ENCODE peak calls at places on chromosomes 4 and X, in eight cellular contexts. One of them, this sample, is unnamed.

GRCh38 chr4:3440011-3440410 is 1.8 kb upstream of the HGFAC start:
- DNase-seq in hepatic stellate cell: no peak
- DNase-seq in type B pancreatic cell: no peak
- DNase-seq in cardiac fibroblast: no peak
- DNase-seq in NCI-H1436: no peak
- DNase-seq in GM19239: no peak
- DNase-seq in activated naive CD4-positive, alpha-beta T cell treated with anti-CD3 and anti-CD28 coated beads, Interleukin-2, amount 50 U/mL, for 16 hours: no peak
- DNase-seq in AG09309: no peak
- DNase-seq in this sample: no peak

GRCh38 chr4:185809517-185810071 is 2.4 kb downstream of the SORBS2 start:
- DNase-seq in hepatic stellate cell: no peak
- DNase-seq in type B pancreatic cell: no peak
- DNase-seq in cardiac fibroblast: no peak
- DNase-seq in NCI-H1436: no peak
- DNase-seq in GM19239: no peak
- DNase-seq in activated naive CD4-positive, alpha-beta T cell treated with anti-CD3 and anti-CD28 coated beads, Interleukin-2, amount 50 U/mL, for 16 hours: no peak
- DNase-seq in AG09309: no peak
- DNase-seq in this sample: no peak

GRCh38 chrX:24113161-24113560 is 36.4 kb upstream of the ZFX start:
- DNase-seq in hepatic stellate cell: no peak
- DNase-seq in type B pancreatic cell: no peak
- DNase-seq in cardiac fibroblast: no peak
- DNase-seq in NCI-H1436: no peak
- DNase-seq in GM19239: no peak
- DNase-seq in activated naive CD4-positive, alpha-beta T cell treated with anti-CD3 and anti-CD28 coated beads, Interleukin-2, amount 50 U/mL, for 16 hours: no peak
- DNase-seq in AG09309: peak; percentile 61
- DNase-seq in this sample: peak; percentile 66

GRCh38 chr4:101187837-101188236 is 159.5 kb downstream of the PPP3CA start:
- DNase-seq in hepatic stellate cell: no peak
- DNase-seq in type B pancreatic cell: no peak
- DNase-seq in cardiac fibroblast: no peak
- DNase-seq in NCI-H1436: no peak
- DNase-seq in GM19239: no peak
- DNase-seq in activated naive CD4-positive, alpha-beta T cell treated with anti-CD3 and anti-CD28 coated beads, Interleukin-2, amount 50 U/mL, for 16 hours: no peak
- DNase-seq in AG09309: no peak
- DNase-seq in this sample: no peak

GRCh38 chr4:5133933-5134594 is 82.8 kb downstream of the STK32B start:
- DNase-seq in hepatic stellate cell: no peak
- DNase-seq in type B pancreatic cell: no peak
- DNase-seq in cardiac fibroblast: no peak
- DNase-seq in NCI-H1436: no peak
- DNase-seq in GM19239: no peak
- DNase-seq in activated naive CD4-positive, alpha-beta T cell treated with anti-CD3 and anti-CD28 coated beads, Interleukin-2, amount 50 U/mL, for 16 hours: no peak
- DNase-seq in AG09309: no peak
- DNase-seq in this sample: no peak

GRCh38 chrX:9272166-9272565 is 192.7 kb upstream of the TBL1X start:
- DNase-seq in hepatic stellate cell: no peak
- DNase-seq in type B pancreatic cell: no peak
- DNase-seq in cardiac fibroblast: peak; percentile 20
- DNase-seq in NCI-H1436: no peak
- DNase-seq in GM19239: no peak
- DNase-seq in activated naive CD4-positive, alpha-beta T cell treated with anti-CD3 and anti-CD28 coated beads, Interleukin-2, amount 50 U/mL, for 16 hours: no peak
- DNase-seq in AG09309: peak; percentile 16
- DNase-seq in this sample: peak; percentile 77

GRCh38 chr4:152605641-152606304 is 69.9 kb upstream of the FBXW7 start:
- DNase-seq in hepatic stellate cell: peak; percentile 21
- DNase-seq in type B pancreatic cell: no peak
- DNase-seq in cardiac fibroblast: peak; percentile 50
- DNase-seq in NCI-H1436: no peak
- DNase-seq in GM19239: no peak
- DNase-seq in activated naive CD4-positive, alpha-beta T cell treated with anti-CD3 and anti-CD28 coated beads, Interleukin-2, amount 50 U/mL, for 16 hours: no peak
- DNase-seq in AG09309: no peak
- DNase-seq in this sample: peak; percentile 72

GRCh38 chr4:189807031-189807430 is 133.6 kb upstream of the FRG1 start:
- DNase-seq in hepatic stellate cell: no peak
- DNase-seq in type B pancreatic cell: no peak
- DNase-seq in cardiac fibroblast: no peak
- DNase-seq in NCI-H1436: no peak
- DNase-seq in GM19239: no peak
- DNase-seq in activated naive CD4-positive, alpha-beta T cell treated with anti-CD3 and anti-CD28 coated beads, Interleukin-2, amount 50 U/mL, for 16 hours: no peak
- DNase-seq in AG09309: no peak
- DNase-seq in this sample: no peak

GRCh38 chr4:155974476-155974749 is 20.7 kb upstream of the CTSO start:
- DNase-seq in hepatic stellate cell: no peak
- DNase-seq in type B pancreatic cell: no peak
- DNase-seq in cardiac fibroblast: no peak
- DNase-seq in NCI-H1436: no peak
- DNase-seq in GM19239: no peak
- DNase-seq in activated naive CD4-positive, alpha-beta T cell treated with anti-CD3 and anti-CD28 coated beads, Interleukin-2, amount 50 U/mL, for 16 hours: no peak
- DNase-seq in AG09309: no peak
- DNase-seq in this sample: no peak

GRCh38 chr4:83231620-83232056 is 53.0 kb downstream of the COQ2 start:
- DNase-seq in hepatic stellate cell: no peak
- DNase-seq in type B pancreatic cell: no peak
- DNase-seq in cardiac fibroblast: no peak
- DNase-seq in NCI-H1436: no peak
- DNase-seq in GM19239: no peak
- DNase-seq in activated naive CD4-positive, alpha-beta T cell treated with anti-CD3 and anti-CD28 coated beads, Interleukin-2, amount 50 U/mL, for 16 hours: no peak
- DNase-seq in AG09309: no peak
- DNase-seq in this sample: peak; percentile 78

GRCh38 chrX:152850465-152850864 is 19.6 kb downstream of the NSDHL start:
- DNase-seq in hepatic stellate cell: no peak
- DNase-seq in type B pancreatic cell: no peak
- DNase-seq in cardiac fibroblast: no peak
- DNase-seq in NCI-H1436: no peak
- DNase-seq in GM19239: no peak
- DNase-seq in activated naive CD4-positive, alpha-beta T cell treated with anti-CD3 and anti-CD28 coated beads, Interleukin-2, amount 50 U/mL, for 16 hours: no peak
- DNase-seq in AG09309: no peak
- DNase-seq in this sample: no peak

GRCh38 chrX:29071525-29071924 is 484.3 kb downstream of the IL1RAPL1 start:
- DNase-seq in hepatic stellate cell: no peak
- DNase-seq in type B pancreatic cell: no peak
- DNase-seq in cardiac fibroblast: peak; percentile 30
- DNase-seq in NCI-H1436: no peak
- DNase-seq in GM19239: no peak
- DNase-seq in activated naive CD4-positive, alpha-beta T cell treated with anti-CD3 and anti-CD28 coated beads, Interleukin-2, amount 50 U/mL, for 16 hours: no peak
- DNase-seq in AG09309: no peak
- DNase-seq in this sample: peak; percentile 18

GRCh38 chr4:7392438-7393374 is 42.0 kb downstream of the PSAPL1 start:
- DNase-seq in hepatic stellate cell: peak; percentile 35
- DNase-seq in type B pancreatic cell: peak; percentile 67
- DNase-seq in cardiac fibroblast: peak; percentile 21
- DNase-seq in NCI-H1436: no peak
- DNase-seq in GM19239: no peak
- DNase-seq in activated naive CD4-positive, alpha-beta T cell treated with anti-CD3 and anti-CD28 coated beads, Interleukin-2, amount 50 U/mL, for 16 hours: no peak
- DNase-seq in AG09309: peak; percentile 20
- DNase-seq in this sample: peak; percentile 35

GRCh38 chr4:138898282-138898681 is 117.3 kb upstream of the NOCT start:
- DNase-seq in hepatic stellate cell: no peak
- DNase-seq in type B pancreatic cell: no peak
- DNase-seq in cardiac fibroblast: peak; percentile 39
- DNase-seq in NCI-H1436: peak; percentile 45
- DNase-seq in GM19239: no peak
- DNase-seq in activated naive CD4-positive, alpha-beta T cell treated with anti-CD3 and anti-CD28 coated beads, Interleukin-2, amount 50 U/mL, for 16 hours: no peak
- DNase-seq in AG09309: no peak
- DNase-seq in this sample: peak; percentile 31

GRCh38 chr4:6229095-6229494 is 28.7 kb upstream of the JAKMIP1 start:
- DNase-seq in hepatic stellate cell: no peak
- DNase-seq in type B pancreatic cell: no peak
- DNase-seq in cardiac fibroblast: no peak
- DNase-seq in NCI-H1436: no peak
- DNase-seq in GM19239: no peak
- DNase-seq in activated naive CD4-positive, alpha-beta T cell treated with anti-CD3 and anti-CD28 coated beads, Interleukin-2, amount 50 U/mL, for 16 hours: no peak
- DNase-seq in AG09309: no peak
- DNase-seq in this sample: no peak

GRCh38 chr4:122542411-122543236 is 78.2 kb downstream of the IL21 start:
- DNase-seq in hepatic stellate cell: peak; percentile 6
- DNase-seq in type B pancreatic cell: no peak
- DNase-seq in cardiac fibroblast: peak; percentile 83
- DNase-seq in NCI-H1436: no peak
- DNase-seq in GM19239: no peak
- DNase-seq in activated naive CD4-positive, alpha-beta T cell treated with anti-CD3 and anti-CD28 coated beads, Interleukin-2, amount 50 U/mL, for 16 hours: no peak
- DNase-seq in AG09309: peak; percentile 29
- DNase-seq in this sample: peak; percentile 21

GRCh38 chrX:124033821-124034220 is 72.3 kb downstream of the STAG2 start:
- DNase-seq in hepatic stellate cell: peak; percentile 16
- DNase-seq in type B pancreatic cell: no peak
- DNase-seq in cardiac fibroblast: peak; percentile 7
- DNase-seq in NCI-H1436: no peak
- DNase-seq in GM19239: no peak
- DNase-seq in activated naive CD4-positive, alpha-beta T cell treated with anti-CD3 and anti-CD28 coated beads, Interleukin-2, amount 50 U/mL, for 16 hours: no peak
- DNase-seq in AG09309: no peak
- DNase-seq in this sample: peak; percentile 17

GRCh38 chrX:9464435-9465371 is at the start of gene TBL1X:
- DNase-seq in hepatic stellate cell: peak; percentile 28
- DNase-seq in type B pancreatic cell: peak; percentile 75
- DNase-seq in cardiac fibroblast: peak; percentile 57
- DNase-seq in NCI-H1436: peak; percentile 9
- DNase-seq in GM19239: peak; percentile 38
- DNase-seq in activated naive CD4-positive, alpha-beta T cell treated with anti-CD3 and anti-CD28 coated beads, Interleukin-2, amount 50 U/mL, for 16 hours: peak; percentile 63
- DNase-seq in AG09309: no peak
- DNase-seq in this sample: peak; percentile 48

GRCh38 chrX:45992402-45993123 is 552.7 kb downstream of the ZNF674 start:
- DNase-seq in hepatic stellate cell: no peak
- DNase-seq in type B pancreatic cell: no peak
- DNase-seq in cardiac fibroblast: no peak
- DNase-seq in NCI-H1436: no peak
- DNase-seq in GM19239: no peak
- DNase-seq in activated naive CD4-positive, alpha-beta T cell treated with anti-CD3 and anti-CD28 coated beads, Interleukin-2, amount 50 U/mL, for 16 hours: no peak
- DNase-seq in AG09309: no peak
- DNase-seq in this sample: no peak

GRCh38 chr4:76301068-76301774 is 5.3 kb upstream of the STBD1 start:
- DNase-seq in hepatic stellate cell: peak; percentile 58
- DNase-seq in type B pancreatic cell: no peak
- DNase-seq in cardiac fibroblast: peak; percentile 48
- DNase-seq in NCI-H1436: no peak
- DNase-seq in GM19239: peak; percentile 80
- DNase-seq in activated naive CD4-positive, alpha-beta T cell treated with anti-CD3 and anti-CD28 coated beads, Interleukin-2, amount 50 U/mL, for 16 hours: no peak
- DNase-seq in AG09309: peak; percentile 61
- DNase-seq in this sample: peak; percentile 65

GRCh38 chr4:156609421-156609820 is 362.2 kb downstream of the PDGFC start:
- DNase-seq in hepatic stellate cell: no peak
- DNase-seq in type B pancreatic cell: no peak
- DNase-seq in cardiac fibroblast: no peak
- DNase-seq in NCI-H1436: no peak
- DNase-seq in GM19239: no peak
- DNase-seq in activated naive CD4-positive, alpha-beta T cell treated with anti-CD3 and anti-CD28 coated beads, Interleukin-2, amount 50 U/mL, for 16 hours: no peak
- DNase-seq in AG09309: no peak
- DNase-seq in this sample: no peak